ENCODE peak calls at places on chromosomes 13 and 19, in nine cellular contexts. R is lung; G is anterior cingulate cortex; C is GM03348; O is CD4-positive, CD25-positive, alpha-beta regulatory T cell; M is ELR; I is NAMALWA; Z is amygdala; D is stimulated activated naive CD4-positive, alpha-beta T cell treated with Interleukin-2 at 50 U/mL for 16 hours. S is an unnamed sample.

GRCh38 chr19:29263305-29264080 is 50.5 kb upstream of the UQCRFS1 start:
- DNase-seq in R (no peak), G (no peak), C (peak), O (peak), M (peak), I (peak), Z (no peak), D (peak), S (peak)

GRCh38 chr19:7559102-7559501 is 23.6 kb downstream of the PNPLA6 start:
- DNase-seq in R (no peak), G (no peak), C (no peak), O (no peak), M (no peak), I (no peak), Z (no peak), D (no peak), S (no peak)

GRCh38 chr19:54457773-54458647 is 5.6 kb downstream of the LENG9 start:
- DNase-seq in R (no peak), G (no peak), C (no peak), O (no peak), M (no peak), I (no peak), Z (no peak), D (no peak), S (no peak)

GRCh38 chr13:113643593-113643992 is 14.4 kb downstream of the ATP4B start:
- DNase-seq in R (no peak), G (no peak), C (no peak), O (no peak), M (no peak), I (peak), Z (no peak), D (no peak), S (no peak)

GRCh38 chr19:8352134-8352827 is 9.2 kb upstream of the KANK3 start:
- DNase-seq in R (no peak), G (no peak), C (peak), O (no peak), M (no peak), I (no peak), Z (no peak), D (no peak), S (no peak)

GRCh38 chr19:41587101-41587837 is 11.3 kb downstream of the CEACAM21 start:
- DNase-seq in R (no peak), G (no peak), C (no peak), O (no peak), M (no peak), I (no peak), Z (no peak), D (no peak), S (no peak)

GRCh38 chr19:41218615-41219507 is at the start of gene AXL:
- DNase-seq in R (peak), G (peak), C (peak), O (no peak), M (peak), I (no peak), Z (peak), D (no peak), S (no peak)

GRCh38 chr13:34750078-34750703 is 191.9 kb upstream of the NBEA start:
- DNase-seq in R (no peak), G (peak), C (peak), O (no peak), M (no peak), I (no peak), Z (peak), D (no peak), S (no peak)

GRCh38 chr19:50377051-50377441 is 789 bp downstream of the NR1H2 start:
- DNase-seq in R (no peak), G (no peak), C (no peak), O (peak), M (no peak), I (peak), Z (no peak), D (peak), S (peak)

S was measured in OCI-LY7.